ENCODE peak calls at places on chromosomes 3 and 15, in seven cellular contexts. T is endodermal cell; A is mucosa of descending colon; Q is thoracic aorta; S is progenitor cell of endocrine pancreas; D is lung; N is CD4-positive, alpha-beta T cell. R is an unnamed sample.

GRCh38 chr3:185822221-185822956 is 2.5 kb downstream of the IGF2BP2 start:
- DNase-seq in T (no peak), A (no peak), Q (no peak), S (no peak), D (no peak), N (no peak), R (no peak)

GRCh38 chr15:48628832-48629231 is 16.7 kb downstream of the FBN1 start:
- DNase-seq in T (no peak), A (no peak), Q (no peak), S (no peak), D (no peak), N (no peak), R (no peak)

GRCh38 chr15:39852237-39852636 is 67.8 kb downstream of the GPR176 start:
- DNase-seq in T (no peak), A (no peak), Q (no peak), S (no peak), D (peak), N (no peak), R (no peak)

GRCh38 chr3:138946554-138947302 is at the start of the genes FOXL2 and FOXL2NB:
- DNase-seq in T (peak), A (no peak), Q (no peak), S (peak), D (no peak), N (no peak), R (no peak)

GRCh38 chr3:188656196-188656982 is 502.4 kb downstream of the LPP start:
- DNase-seq in T (no peak), A (no peak), Q (no peak), S (no peak), D (no peak), N (no peak), R (no peak)

GRCh38 chr3:143358793-143359491 is 239.4 kb downstream of the CHST2 start:
- DNase-seq in T (no peak), A (no peak), Q (no peak), S (no peak), D (no peak), N (no peak), R (no peak)

GRCh38 chr15:71788646-71789579 is 21.4 kb upstream of the NR2E3 start:
- DNase-seq in T (peak), A (no peak), Q (no peak), S (no peak), D (no peak), N (no peak), R (no peak)

GRCh38 chr3:44109997-44110396 is 131.7 kb upstream of the TOPAZ1 start:
- DNase-seq in T (no peak), A (no peak), Q (no peak), S (no peak), D (no peak), N (no peak), R (no peak)

GRCh38 chr15:70348581-70349344 is 251.0 kb upstream of the TLE3 start:
- DNase-seq in T (no peak), A (peak), Q (no peak), S (no peak), D (no peak), N (no peak), R (peak)

GRCh38 chr15:70354260-70354894 is 256.7 kb upstream of the TLE3 start:
- DNase-seq in T (no peak), A (no peak), Q (no peak), S (no peak), D (no peak), N (no peak), R (no peak)

GRCh38 chr15:70351941-70352774 is 254.4 kb upstream of the TLE3 start:
- DNase-seq in T (peak), A (no peak), Q (no peak), S (no peak), D (no peak), N (no peak), R (no peak)

GRCh38 chr15:70353606-70354259 is 256.0 kb upstream of the TLE3 start:
- DNase-seq in T (no peak), A (no peak), Q (no peak), S (no peak), D (no peak), N (no peak), R (no peak)

DNA sequence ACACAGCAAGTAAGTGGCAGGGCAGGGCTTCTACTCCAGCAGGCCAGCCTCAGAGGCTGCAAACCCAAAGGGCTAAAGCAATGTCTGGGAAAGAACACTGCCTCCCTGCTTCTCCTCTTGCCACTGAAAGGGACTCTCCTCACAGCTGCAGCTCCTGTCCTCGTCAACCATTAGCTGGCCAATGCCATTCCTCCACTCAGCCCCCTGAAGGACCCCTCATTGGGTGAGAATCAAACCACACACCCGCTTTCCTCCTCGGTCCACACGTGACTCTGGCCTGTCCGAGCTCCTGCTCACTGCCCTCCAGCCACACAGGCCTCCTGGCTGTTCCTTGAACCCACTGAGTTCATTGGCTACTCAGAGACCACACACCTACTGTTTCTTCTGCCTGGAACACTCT is 253.7 kb upstream of the TLE3 start:
- DNase-seq in T (no peak), A (no peak), Q (no peak), S (no peak), D (no peak), N (no peak), R (no peak)
- TF ChIP-seq CTCF in T (no peak), A (no peak), Q (no peak), S (no peak), D (no peak), N (no peak), R (no peak)

DNA sequence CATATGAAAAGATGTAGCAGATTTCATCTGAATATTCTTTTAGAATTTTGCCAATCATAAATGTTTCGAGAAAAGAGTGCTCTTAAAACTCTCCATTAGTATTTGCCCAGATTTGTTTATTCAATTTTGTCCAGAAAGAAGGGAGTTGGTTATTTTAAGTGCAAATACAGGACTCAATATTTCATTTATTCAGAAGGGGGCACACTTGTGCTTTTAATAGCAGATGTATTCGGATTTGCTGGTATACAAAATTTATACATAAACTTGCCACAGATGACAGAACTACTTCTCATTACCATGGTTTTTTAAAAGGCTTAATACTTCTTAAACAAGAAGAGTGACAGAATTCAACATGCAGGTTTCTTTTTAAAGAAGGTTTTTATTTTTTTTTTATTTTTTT is 69.8 kb upstream of the GRM7 start:
- DNase-seq in T (no peak), A (no peak), Q (no peak), S (no peak), D (no peak), N (no peak), R (no peak)
- TF ChIP-seq CTCF in T (no peak), A (no peak), Q (peak), S (no peak), D (no peak), N (no peak), R (no peak)

GRCh38 chr3:126267169-126267975 is 87.0 kb upstream of the ALDH1L1 start:
- DNase-seq in T (peak), A (peak), Q (peak), S (peak), D (peak), N (no peak), R (no peak)
- TF ChIP-seq CTCF in T (peak), A (no peak), Q (no peak), S (no peak), D (no peak), N (no peak), R (no peak)

DNA sequence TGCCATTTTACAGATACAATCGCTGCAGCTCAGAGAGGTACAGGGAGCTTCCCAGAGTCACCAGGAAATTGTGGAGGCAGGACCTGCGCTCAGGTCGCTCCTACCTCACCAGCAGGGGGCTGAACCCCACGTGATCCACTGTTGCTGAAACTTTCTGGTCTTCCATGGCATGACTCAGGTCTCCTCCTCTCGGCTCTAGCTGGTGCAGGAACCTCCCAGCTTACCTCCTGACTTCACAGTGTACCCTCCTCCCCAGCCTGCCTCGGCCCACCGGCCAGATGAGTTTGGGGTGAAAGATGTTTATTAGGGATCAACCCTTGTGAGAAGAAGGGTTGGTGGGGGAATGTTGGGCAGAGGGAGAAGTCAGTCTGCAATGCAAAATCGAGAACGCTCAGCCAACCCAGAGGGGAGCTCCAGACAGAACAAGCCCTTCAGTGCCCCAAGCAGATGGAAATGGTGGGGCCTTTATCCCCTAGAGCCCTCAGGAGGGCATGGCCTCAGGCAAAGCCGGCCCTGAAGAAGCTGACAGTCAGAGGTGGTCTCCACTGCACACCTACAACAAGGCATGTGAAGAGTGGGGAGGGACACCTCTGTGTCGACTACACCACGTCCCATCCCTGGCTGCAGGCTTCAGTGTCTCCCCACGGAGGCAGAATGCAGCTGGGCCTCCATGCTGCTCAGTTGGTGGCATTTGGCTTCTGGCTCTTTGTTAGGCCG is 118.6 kb upstream of the PRR20G start:
- DNase-seq in T (peak), A (peak), Q (no peak), S (no peak), D (no peak), N (no peak), R (no peak)
- TF ChIP-seq CTCF in T (peak), A (no peak), Q (no peak), S (peak), D (no peak), N (no peak), R (no peak)

GRCh38 chr3:22729981-22730380 is 473.1 kb upstream of the UBE2E2 start:
- DNase-seq in T (no peak), A (peak), Q (no peak), S (no peak), D (no peak), N (no peak), R (no peak)
- TF ChIP-seq CTCF in T (peak), A (no peak), Q (no peak), S (peak), D (no peak), N (no peak), R (no peak)

GRCh38 chr15:60479361-60479684 is 381 bp upstream of the ICE2 start:
- DNase-seq in T (no peak), A (no peak), Q (no peak), S (no peak), D (no peak), N (no peak), R (no peak)
- TF ChIP-seq CTCF in T (no peak), A (no peak), Q (no peak), S (no peak), D (no peak), N (no peak), R (no peak)

DNA sequence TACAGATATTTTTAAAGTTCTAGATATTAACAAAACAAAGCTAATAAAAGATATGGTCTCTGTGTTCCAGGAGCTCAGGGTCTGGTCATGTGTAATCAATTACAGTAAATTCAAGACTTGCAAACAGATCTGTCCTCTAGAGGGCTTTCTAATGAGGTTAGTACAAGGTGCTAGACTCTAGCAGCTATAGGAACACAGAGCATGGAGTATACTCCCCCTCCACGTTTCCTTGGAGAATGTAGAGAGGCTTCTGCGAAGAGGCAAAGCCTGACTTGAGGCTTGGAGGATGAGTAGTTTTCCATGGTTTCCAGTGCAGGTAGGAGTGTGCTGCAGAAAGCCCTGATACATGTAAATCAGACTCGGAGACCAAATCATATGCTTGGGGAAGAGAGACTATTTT is 32.7 kb upstream of the DLG1 start:
- DNase-seq in T (peak), A (no peak), Q (no peak), S (no peak), D (no peak), N (no peak), R (no peak)
- TF ChIP-seq CTCF in T (peak), A (no peak), Q (no peak), S (no peak), D (no peak), N (no peak), R (no peak)

R was measured in omental fat pad.